ENCODE peak calls at places on chromosomes 4 and X, in nine cellular contexts. H is choroid plexus epithelial cell, S is HCT116, Z is tibial nerve, M is cardiac muscle cell, D is K562, F is IMR-90, P is left lung, B is sigmoid colon. Y is an unnamed sample.

GRCh38 chr4:126346654-126347053 is 1031.9 kb downstream of the FAT4 start:
- DNase-seq in H (no peak), S (no peak), Z (no peak), M (no peak), D (no peak), F (no peak), P (no peak), B (no peak), Y (no peak)

GRCh38 chrX:17323397-17323796 is 51.6 kb upstream of the NHS start:
- DNase-seq in H (no peak), S (no peak), Z (no peak), M (no peak), D (no peak), F (no peak), P (no peak), B (no peak), Y (no peak)

GRCh38 chr4:185896832-185897475 is 85.0 kb upstream of the SORBS2 start:
- DNase-seq in H (no peak), S (no peak), Z (no peak), M (no peak), D (no peak), F (no peak), P (peak), B (no peak), Y (no peak)

GRCh38 chrX:132774312-132774711 is 184.1 kb downstream of the HS6ST2 start:
- DNase-seq in H (peak), S (no peak), Z (no peak), M (no peak), D (no peak), F (no peak), P (no peak), B (no peak), Y (peak)

GRCh38 chr4:105712766-105713165 is 4.2 kb downstream of the GSTCD start:
- DNase-seq in H (no peak), S (no peak), Z (no peak), M (no peak), D (no peak), F (no peak), P (no peak), B (no peak), Y (no peak)

GRCh38 chr4:478373-478772 is 20.6 kb downstream of the ZNF721 start:
- DNase-seq in H (peak), S (no peak), Z (no peak), M (no peak), D (no peak), F (peak), P (no peak), B (no peak), Y (no peak)

GRCh38 chr4:187414716-187415115 is 580.9 kb upstream of the ZFP42 start:
- DNase-seq in H (no peak), S (no peak), Z (no peak), M (no peak), D (no peak), F (no peak), P (no peak), B (no peak), Y (no peak)

GRCh38 chr4:1792832-1793495 is at the start of gene FGFR3:
- DNase-seq in H (no peak), S (no peak), Z (no peak), M (peak), D (peak), F (no peak), P (no peak), B (no peak), Y (no peak)

GRCh38 chr4:37453004-37453360 is 208.4 kb downstream of the NWD2 start:
- DNase-seq in H (peak), S (peak), Z (no peak), M (peak), D (peak), F (peak), P (no peak), B (no peak), Y (peak)

GRCh38 chrX:45774961-45775360 is 574.3 kb upstream of the DIPK2B start:
- DNase-seq in H (peak), S (no peak), Z (no peak), M (no peak), D (no peak), F (peak), P (no peak), B (peak), Y (no peak)

GRCh38 chrX:41382699-41383645 is 49.0 kb downstream of the DDX3X start:
- DNase-seq in H (peak), S (peak), Z (no peak), M (no peak), D (no peak), F (peak), P (no peak), B (no peak), Y (no peak)

GRCh38 chrX:63250253-63250868 is 100.8 kb downstream of the SPIN4 start:
- DNase-seq in H (peak), S (peak), Z (no peak), M (peak), D (peak), F (peak), P (no peak), B (peak), Y (peak)

GRCh38 chrX:68942797-68943196 is 114.0 kb downstream of the EFNB1 start:
- DNase-seq in H (no peak), S (no peak), Z (no peak), M (peak), D (peak), F (no peak), P (no peak), B (peak), Y (no peak)

GRCh38 chr4:53863731-53864130 is 200.7 kb downstream of the CHIC2 start:
- DNase-seq in H (no peak), S (no peak), Z (no peak), M (peak), D (no peak), F (no peak), P (no peak), B (no peak), Y (no peak)

GRCh38 chr4:10185518-10186227 is 69.1 kb upstream of the WDR1 start:
- DNase-seq in H (no peak), S (no peak), Z (no peak), M (peak), D (peak), F (no peak), P (no peak), B (no peak), Y (no peak)

GRCh38 chr4:77859256-77859655 is 3.4 kb upstream of the MRPL1 start:
- DNase-seq in H (no peak), S (no peak), Z (no peak), M (no peak), D (no peak), F (no peak), P (no peak), B (no peak), Y (no peak)

GRCh38 chrX:100410901-100411801 is 1.1 kb upstream of the PCDH19 start:
- DNase-seq in H (no peak), S (no peak), Z (no peak), M (peak), D (no peak), F (no peak), P (no peak), B (peak), Y (no peak)

GRCh38 chrX:103061486-103061885 is 2.5 kb downstream of the BEX1 start:
- DNase-seq in H (no peak), S (no peak), Z (no peak), M (no peak), D (no peak), F (no peak), P (no peak), B (no peak), Y (no peak)

GRCh38 chr4:184899261-184900134 is 73.7 kb upstream of the ACSL1 start:
- DNase-seq in H (peak), S (no peak), Z (no peak), M (no peak), D (no peak), F (peak), P (peak), B (no peak), Y (peak)

GRCh38 chr4:137502730-137503129 is 29.6 kb downstream of the PCDH18 start:
- DNase-seq in H (no peak), S (no peak), Z (no peak), M (no peak), D (no peak), F (no peak), P (no peak), B (no peak), Y (no peak)

GRCh38 chr4:102420563-102421221 is 75.4 kb upstream of the SLC39A8 start:
- DNase-seq in H (peak), S (no peak), Z (no peak), M (no peak), D (no peak), F (peak), P (no peak), B (no peak), Y (no peak)

GRCh38 chr4:83219344-83219990 is 65.1 kb downstream of the COQ2 start:
- DNase-seq in H (no peak), S (no peak), Z (no peak), M (no peak), D (no peak), F (no peak), P (no peak), B (no peak), Y (no peak)

GRCh38 chrX:70901465-70901864 is 7.0 kb downstream of the TEX11 start:
- DNase-seq in H (no peak), S (no peak), Z (no peak), M (no peak), D (no peak), F (no peak), P (no peak), B (no peak), Y (no peak)

GRCh38 chrX:15781964-15782711 is 8.1 kb upstream of the ZRSR2 start:
- DNase-seq in H (no peak), S (no peak), Z (no peak), M (no peak), D (no peak), F (no peak), P (no peak), B (no peak), Y (no peak)

DNA sequence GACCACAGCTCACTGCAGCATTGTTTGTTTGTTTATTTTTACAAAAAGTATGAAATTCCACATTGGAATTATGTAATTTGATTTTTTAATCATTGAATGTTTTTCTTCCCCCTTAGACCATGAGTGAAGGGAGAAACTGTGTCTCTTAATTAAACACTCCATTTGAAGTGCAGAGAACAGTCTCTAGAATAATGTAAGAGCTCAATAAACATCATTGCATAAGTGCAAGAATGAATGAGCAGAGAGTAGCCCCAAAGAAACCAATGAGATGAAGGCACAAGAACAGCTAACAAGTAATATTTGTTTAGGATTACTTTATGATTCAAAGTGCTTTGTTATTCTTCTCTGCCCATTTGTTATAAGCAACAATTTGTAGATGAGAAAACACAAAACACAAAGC is 921.3 kb upstream of the LCORL start:
- DNase-seq in H (no peak), S (no peak), Z (no peak), M (no peak), D (no peak), F (no peak), P (no peak), B (no peak), Y (no peak)
- H3K4me3 ChIP-seq in H (no peak), S (no peak), Z (no peak), M (no peak), D (no peak), F (no peak), P (no peak), B (no peak), Y (no peak)

GRCh38 chr4:45580306-45580705 is 543.5 kb downstream of the GABRG1 start:
- DNase-seq in H (no peak), S (no peak), Z (no peak), M (no peak), D (no peak), F (no peak), P (no peak), B (no peak), Y (no peak)

GRCh38 chr4:45578874-45579273 is 545.0 kb downstream of the GABRG1 start:
- DNase-seq in H (no peak), S (no peak), Z (no peak), M (no peak), D (no peak), F (no peak), P (no peak), B (no peak), Y (no peak)

DNA sequence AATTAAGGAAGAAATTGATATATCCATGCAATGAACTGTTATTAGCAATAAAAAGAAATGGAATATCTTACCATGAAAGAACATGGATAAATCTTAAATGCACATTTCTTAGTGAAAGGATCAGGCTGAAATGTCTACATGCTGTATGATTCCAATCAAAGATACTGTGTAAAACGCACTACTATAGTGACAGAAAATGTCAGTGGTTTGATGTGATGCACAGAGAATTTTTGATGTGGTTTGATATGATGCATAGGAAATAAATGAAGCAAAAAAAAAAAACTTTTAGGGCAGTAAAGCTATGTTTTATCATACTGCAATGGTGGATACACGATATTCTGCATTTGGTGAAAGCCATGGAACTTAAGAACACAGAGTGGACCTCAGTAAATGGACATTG is 547.6 kb downstream of the GABRG1 start:
- DNase-seq in H (no peak), S (no peak), Z (no peak), M (no peak), D (no peak), F (no peak), P (no peak), B (no peak), Y (no peak)
- TF ChIP-seq CTCF in H (no peak), S (no peak), Z (no peak), M (no peak), D (no peak), F (no peak), P (no peak), B (no peak), Y (no peak)

GRCh38 chrX:119685225-119686066 is 7.5 kb downstream of the SEPTIN6 start:
- DNase-seq in H (no peak), S (no peak), Z (no peak), M (no peak), D (peak), F (no peak), P (no peak), B (peak), Y (no peak)
- H3K4me3 ChIP-seq in H (no peak), S (no peak), Z (no peak), M (no peak), D (peak), F (no peak), P (no peak), B (no peak), Y (no peak)

DNA sequence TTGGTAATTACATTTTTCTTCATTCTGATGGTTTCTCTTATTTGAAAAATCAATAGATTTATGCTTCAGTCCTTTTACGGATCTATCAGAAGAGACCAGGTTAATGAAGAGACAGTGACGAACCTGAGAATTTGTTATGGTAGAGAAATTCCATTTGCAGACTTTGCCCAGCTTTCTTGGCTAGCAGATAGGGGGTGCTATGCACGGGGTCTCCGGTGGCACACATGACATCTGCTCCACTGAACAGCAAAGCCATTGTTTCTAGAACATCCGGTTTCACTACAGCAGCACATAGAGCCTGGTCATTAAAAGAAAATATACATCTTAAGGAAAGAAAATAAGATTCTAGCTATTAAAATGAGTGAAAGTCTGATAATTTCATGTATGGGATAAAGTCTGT is 85.1 kb downstream of the ARAP2 start:
- DNase-seq in H (no peak), S (no peak), Z (no peak), M (no peak), D (no peak), F (no peak), P (no peak), B (no peak), Y (no peak)
- TF ChIP-seq CTCF in H (no peak), S (no peak), Z (no peak), M (no peak), D (no peak), F (no peak), P (no peak), B (no peak), Y (peak)

DNA sequence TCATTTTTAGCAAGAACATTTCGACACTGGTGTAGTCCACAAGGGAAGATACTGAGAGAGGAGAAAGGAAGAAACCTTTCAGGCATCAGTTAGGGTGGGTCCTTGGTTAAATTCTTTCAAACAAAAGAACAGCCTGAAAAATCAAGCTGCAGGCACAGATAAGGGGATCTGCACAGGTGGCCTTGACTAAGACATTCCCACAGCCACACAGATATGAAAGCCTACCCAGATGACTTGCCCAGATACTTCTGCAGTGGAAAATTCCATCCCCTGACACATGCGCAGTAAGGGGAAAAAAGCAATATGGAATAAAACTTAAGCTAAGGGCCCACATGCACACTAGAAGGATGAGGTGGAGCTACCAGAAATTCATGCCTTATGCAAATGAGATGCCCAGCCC is 8.9 kb upstream of the TMEM165 start:
- DNase-seq in H (no peak), S (no peak), Z (no peak), M (no peak), D (peak), F (no peak), P (no peak), B (no peak), Y (no peak)
- H3K4me3 ChIP-seq in H (no peak), S (no peak), Z (no peak), M (no peak), D (no peak), F (no peak), P (no peak), B (no peak), Y (no peak)